ENCODE peak calls at places on chromosomes 5 and 9, in nine cellular contexts. B is pancreas; M is SK-N-MC; R is foreskin fibroblast; G is cardiac muscle cell; F is naive thymus-derived CD4-positive, alpha-beta T cell; H is MM.1S; K is uterus; P is A549. O is an unnamed sample.

GRCh38 chr5:159175547-159175946 is 33.8 kb downstream of the RNF145 start:
- DNase-seq in G (no peak), H (no peak), F (peak), P (no peak), B (no peak), K (no peak), R (no peak), M (no peak), O (peak)

GRCh38 chr5:2754621-2755370 is 3.3 kb upstream of the IRX2 start:
- DNase-seq in F (no peak), G (peak), K (no peak), P (no peak), H (no peak), R (peak), B (no peak), M (no peak), O (no peak)

GRCh38 chr5:132059043-132059695 is 1.3 kb upstream of the IL3 start:
- DNase-seq in M (no peak), K (peak), B (peak), P (no peak), F (no peak), G (no peak), H (no peak), R (no peak), O (peak)

GRCh38 chr5:128052764-128053163 is 30.8 kb upstream of the SLC12A2 start:
- DNase-seq in F (no peak), K (no peak), B (no peak), P (no peak), M (no peak), H (no peak), R (no peak), G (no peak), O (no peak)

GRCh38 chr5:1164696-1165630 is 36.4 kb upstream of the SLC6A19 start:
- DNase-seq in G (no peak), R (no peak), B (no peak), K (no peak), F (no peak), P (no peak), M (no peak), H (no peak), O (no peak)

GRCh38 chr9:86816366-86816765 is 130.9 kb downstream of the GAS1 start:
- DNase-seq in F (no peak), M (no peak), G (no peak), H (no peak), R (no peak), B (no peak), K (no peak), P (no peak), O (no peak)

GRCh38 chr5:36264202-36264760 is 22.6 kb upstream of the NADK2 start:
- DNase-seq in R (no peak), G (no peak), F (no peak), H (no peak), P (no peak), K (no peak), B (no peak), M (no peak), O (no peak)

GRCh38 chr9:32723801-32724200 is 59.5 kb upstream of the TMEM215 start:
- DNase-seq in R (no peak), M (no peak), P (no peak), F (no peak), H (no peak), G (no peak), K (no peak), B (no peak), O (no peak)

GRCh38 chr5:149840226-149840825 is 104.3 kb downstream of the PDE6A start:
- DNase-seq in R (no peak), G (no peak), P (no peak), B (no peak), K (no peak), M (no peak), F (no peak), H (no peak), O (no peak)

GRCh38 chr5:160539431-160539830 is 117.8 kb downstream of the PTTG1 start:
- DNase-seq in G (no peak), K (no peak), F (no peak), H (no peak), B (no peak), R (no peak), M (no peak), P (no peak), O (no peak)

GRCh38 chr5:167639761-167640160 is 651.7 kb upstream of the WWC1 start:
- DNase-seq in P (no peak), G (no peak), R (peak), F (no peak), M (no peak), H (no peak), K (no peak), B (no peak), O (no peak)

GRCh38 chr9:91255327-91255726 is 106.4 kb downstream of the AUH start:
- DNase-seq in B (no peak), F (no peak), R (peak), M (no peak), P (no peak), G (no peak), K (no peak), H (no peak), O (no peak)

GRCh38 chr5:137872476-137872875 is 4.8 kb downstream of the MYOT start:
- DNase-seq in B (no peak), K (no peak), P (no peak), H (no peak), R (no peak), M (no peak), G (no peak), F (no peak), O (no peak)

GRCh38 chr9:128026255-128027165 is 40.6 kb downstream of the NAIF1 start:
- DNase-seq in P (no peak), H (no peak), F (peak), G (no peak), M (no peak), B (no peak), R (peak), K (no peak), O (peak)

GRCh38 chr5:110899566-110900412 is 161.0 kb downstream of the SLC25A46 start:
- DNase-seq in F (no peak), H (no peak), B (no peak), G (no peak), K (no peak), R (peak), P (no peak), M (no peak), O (no peak)

GRCh38 chr5:75856056-75856455 is 138.8 kb upstream of the POC5 start:
- DNase-seq in M (no peak), P (no peak), G (no peak), F (no peak), H (no peak), K (no peak), R (no peak), B (no peak), O (no peak)

GRCh38 chr5:152514827-152515397 is 109.8 kb upstream of the NMUR2 start:
- DNase-seq in G (peak), H (peak), P (peak), B (no peak), R (peak), K (no peak), M (no peak), F (no peak), O (peak)

GRCh38 chr5:151670074-151670686 is 16.5 kb downstream of the SPARC start:
- DNase-seq in G (no peak), P (no peak), M (no peak), F (no peak), H (no peak), B (no peak), R (peak), K (no peak), O (no peak)

GRCh38 chr5:81579525-81579924 is 171.4 kb downstream of the SSBP2 start:
- DNase-seq in F (no peak), P (no peak), H (peak), G (no peak), M (peak), R (peak), B (no peak), K (no peak), O (no peak)

GRCh38 chr5:89281211-89281610 is 398.2 kb upstream of the MEF2C start:
- DNase-seq in R (no peak), G (no peak), M (no peak), H (no peak), P (no peak), K (no peak), B (no peak), F (no peak), O (no peak)

GRCh38 chr5:90546216-90546837 is 12.3 kb upstream of the ADGRV1 start:
- DNase-seq in K (no peak), M (peak), G (no peak), H (no peak), P (no peak), R (peak), B (no peak), F (no peak), O (no peak)

GRCh38 chr5:148072207-148072606 is 8.4 kb downstream of the SPINK5 start:
- DNase-seq in R (no peak), F (no peak), B (no peak), M (no peak), G (no peak), K (no peak), H (no peak), P (no peak), O (no peak)

GRCh38 chr5:134106991-134107701 is 7.3 kb upstream of the TCF7 start:
- DNase-seq in M (no peak), F (no peak), B (no peak), G (no peak), H (no peak), P (no peak), R (no peak), K (no peak), O (no peak)

GRCh38 chr5:97231025-97231636 is 48.1 kb upstream of the RIOK2 start:
- DNase-seq in B (peak), M (peak), G (peak), P (peak), R (peak), H (peak), F (peak), K (peak), O (peak)

GRCh38 chr9:126081746-126082145 is 244.9 kb upstream of the MVB12B start:
- DNase-seq in M (no peak), K (no peak), G (no peak), B (no peak), R (no peak), P (no peak), F (no peak), H (no peak), O (no peak)

GRCh38 chr5:90645024-90645610 is 86.5 kb downstream of the ADGRV1 start:
- DNase-seq in M (no peak), G (peak), H (no peak), B (no peak), P (no peak), K (no peak), F (no peak), R (no peak), O (no peak)

GRCh38 chr5:165057156-165057555 is 1551.7 kb downstream of the MAT2B start:
- DNase-seq in B (no peak), R (no peak), G (no peak), M (no peak), K (no peak), P (no peak), F (no peak), H (no peak), O (no peak)

GRCh38 chr9:87063246-87063645 is 115.9 kb upstream of the GAS1 start:
- DNase-seq in H (no peak), B (no peak), P (no peak), R (peak), K (no peak), G (no peak), M (no peak), F (no peak), O (no peak)

GRCh38 chr9:98306384-98307145 is 51.1 kb upstream of the TBC1D2 start:
- DNase-seq in H (no peak), K (no peak), B (no peak), P (no peak), F (no peak), G (no peak), M (no peak), R (no peak), O (no peak)

GRCh38 chr9:134556531-134557068 is 85.0 kb upstream of the COL5A1 start:
- DNase-seq in M (no peak), H (no peak), R (peak), K (peak), F (no peak), G (no peak), B (no peak), P (no peak), O (no peak)

GRCh38 chr9:138008081-138008841 is 130.7 kb downstream of the CACNA1B start:
- DNase-seq in K (no peak), H (no peak), R (no peak), B (no peak), P (no peak), G (no peak), M (no peak), F (no peak), O (no peak)

GRCh38 chr5:137054335-137054734 is 444.8 kb downstream of the SPOCK1 start:
- DNase-seq in K (no peak), G (no peak), R (no peak), B (no peak), M (no peak), P (no peak), H (peak), F (no peak), O (no peak)

GRCh38 chr9:95901506-95901905 is 26.0 kb downstream of the ERCC6L2 start:
- DNase-seq in H (no peak), M (no peak), K (no peak), B (peak), R (no peak), G (no peak), P (no peak), F (no peak), O (no peak)

GRCh38 chr5:96664669-96665068 is 2.5 kb downstream of the CAST start:
- DNase-seq in P (no peak), B (no peak), M (no peak), G (no peak), K (no peak), R (no peak), H (no peak), F (peak), O (peak)

GRCh38 chr9:70534471-70534870 is 120.0 kb upstream of the KLF9 start:
- DNase-seq in B (no peak), H (no peak), G (no peak), R (peak), P (no peak), K (no peak), M (no peak), F (no peak), O (no peak)

GRCh38 chr5:14216372-14216771 is 73.2 kb downstream of the TRIO start:
- DNase-seq in H (no peak), K (no peak), B (no peak), R (peak), G (no peak), M (no peak), F (no peak), P (no peak), O (no peak)

GRCh38 chr5:176365663-176366574 is 632 bp downstream of the ARL10 start:
- DNase-seq in P (no peak), F (no peak), H (no peak), K (no peak), M (no peak), R (peak), G (peak), B (no peak), O (no peak)

GRCh38 chr5:135193213-135194125 is 159.4 kb upstream of the PITX1 start:
- DNase-seq in F (no peak), K (no peak), R (peak), P (no peak), G (peak), M (no peak), B (no peak), H (no peak), O (no peak)

GRCh38 chr5:135194573-135195266 is 160.7 kb upstream of the PITX1 start:
- DNase-seq in B (no peak), K (no peak), G (no peak), R (peak), H (no peak), P (no peak), M (no peak), F (no peak), O (no peak)

GRCh38 chr5:135194126-135194488 is 160.1 kb upstream of the PITX1 start:
- DNase-seq in H (no peak), R (no peak), G (peak), F (no peak), M (no peak), P (no peak), K (no peak), B (no peak), O (no peak)

GRCh38 chr5:135196483-135196882 is 162.5 kb upstream of the PITX1 start:
- DNase-seq in H (no peak), F (no peak), K (no peak), R (no peak), P (no peak), M (no peak), B (no peak), G (no peak), O (no peak)

GRCh38 chr5:135195267-135195603 is 161.2 kb upstream of the PITX1 start:
- DNase-seq in B (no peak), G (no peak), M (no peak), R (peak), F (no peak), K (no peak), P (no peak), H (no peak), O (no peak)
- H3K4me3 ChIP-seq in B (no peak), G (no peak), M (no peak), R (no peak), F (no peak), K (no peak), P (no peak), H (no peak), O (no peak)

GRCh38 chr5:57298985-57299491 is 125.2 kb downstream of the GPBP1 start:
- DNase-seq in F (peak), M (peak), G (peak), P (peak), B (peak), K (peak), R (peak), H (peak), O (peak)
- H3K4me3 ChIP-seq in F (peak), M (no peak), G (no peak), P (no peak), B (no peak), K (no peak), R (no peak), H (peak), O (peak)

GRCh38 chr9:89655990-89656657 is 51.3 kb downstream of the GADD45G start:
- DNase-seq in G (no peak), H (no peak), P (no peak), M (no peak), R (no peak), F (no peak), K (peak), B (peak), O (no peak)

GRCh38 chr9:89658931-89659330 is 54.1 kb downstream of the GADD45G start:
- DNase-seq in H (no peak), K (no peak), B (peak), F (no peak), M (no peak), G (no peak), P (no peak), R (no peak), O (no peak)

GRCh38 chr9:89658401-89658800 is 53.6 kb downstream of the GADD45G start:
- DNase-seq in P (no peak), R (no peak), G (no peak), M (no peak), K (no peak), F (no peak), B (no peak), H (no peak), O (no peak)

GRCh38 chr9:89659473-89660256 is 54.9 kb downstream of the GADD45G start:
- DNase-seq in R (no peak), M (no peak), P (no peak), K (no peak), H (no peak), F (no peak), G (no peak), B (peak), O (no peak)

GRCh38 chr9:89657765-89658164 is 53.0 kb downstream of the GADD45G start:
- DNase-seq in P (no peak), F (no peak), K (no peak), H (peak), M (no peak), R (no peak), G (no peak), B (no peak), O (no peak)
- H3K4me3 ChIP-seq in P (no peak), F (no peak), K (no peak), H (no peak), M (no peak), R (no peak), G (no peak), B (no peak), O (no peak)

GRCh38 chr9:132187006-132187760 is 25.3 kb downstream of the NTNG2 start:
- DNase-seq in H (no peak), B (no peak), M (no peak), K (no peak), F (no peak), R (no peak), G (no peak), P (no peak), O (no peak)
- H3K4me3 ChIP-seq in H (no peak), B (no peak), M (no peak), K (no peak), F (no peak), R (no peak), G (no peak), P (no peak), O (no peak)

O was measured in Jurkat, Clone E6-1.